ENCODE peak calls at places on chromosomes 6 and 20, in nine cellular contexts. One of them, this sample, is unnamed.
A peak's percentile ranks its signal among the peaks of the same experiment; 100 is the strongest.

GRCh38 chr6:125789576-125790402 is 971 bp upstream of the NCOA7 start:
- DNase-seq in GM23248: peak; percentile 67
- DNase-seq in ovary: peak; percentile 59
- DNase-seq in IMR-90: peak; percentile 44
- DNase-seq in GM23338: peak; percentile 63
- DNase-seq in upper lobe of right lung: peak; percentile 74
- DNase-seq in psoas muscle: peak; percentile 80
- DNase-seq in esophagus squamous epithelium: no peak
- DNase-seq in HepG2: peak; percentile 54
- DNase-seq in this sample: peak; percentile 76

GRCh38 chr20:853406-853996 is 20.0 kb downstream of the FAM110A start:
- DNase-seq in psoas muscle: no peak
- DNase-seq in GM23338: no peak
- DNase-seq in GM23248: no peak
- DNase-seq in IMR-90: no peak
- DNase-seq in esophagus squamous epithelium: no peak
- DNase-seq in HepG2: no peak
- DNase-seq in ovary: no peak
- DNase-seq in upper lobe of right lung: no peak
- DNase-seq in this sample: no peak

GRCh38 chr6:80214436-80215022 is 108.1 kb downstream of the BCKDHB start:
- DNase-seq in IMR-90: peak; percentile 70
- DNase-seq in upper lobe of right lung: no peak
- DNase-seq in ovary: no peak
- DNase-seq in HepG2: peak; percentile 29
- DNase-seq in GM23248: peak; percentile 88
- DNase-seq in esophagus squamous epithelium: no peak
- DNase-seq in psoas muscle: no peak
- DNase-seq in GM23338: peak; percentile 82
- DNase-seq in this sample: peak; percentile 23

GRCh38 chr20:6122873-6123649 is at the start of gene FERMT1:
- DNase-seq in psoas muscle: peak; percentile 64
- DNase-seq in upper lobe of right lung: peak; percentile 83
- DNase-seq in HepG2: peak; percentile 84
- DNase-seq in GM23248: peak; percentile 90
- DNase-seq in esophagus squamous epithelium: no peak
- DNase-seq in ovary: peak; percentile 48
- DNase-seq in GM23338: peak; percentile 78
- DNase-seq in IMR-90: peak; percentile 54
- DNase-seq in this sample: peak; percentile 84

GRCh38 chr6:157621401-157621800 is 201.6 kb upstream of the SNX9 start:
- DNase-seq in GM23338: no peak
- DNase-seq in IMR-90: no peak
- DNase-seq in psoas muscle: no peak
- DNase-seq in HepG2: no peak
- DNase-seq in ovary: no peak
- DNase-seq in GM23248: no peak
- DNase-seq in upper lobe of right lung: no peak
- DNase-seq in esophagus squamous epithelium: no peak
- DNase-seq in this sample: no peak

GRCh38 chr6:42417641-42418112 is 34.0 kb downstream of the TRERF1 start:
- DNase-seq in ovary: no peak
- DNase-seq in psoas muscle: no peak
- DNase-seq in HepG2: no peak
- DNase-seq in IMR-90: no peak
- DNase-seq in upper lobe of right lung: no peak
- DNase-seq in GM23338: no peak
- DNase-seq in GM23248: peak; percentile 8
- DNase-seq in esophagus squamous epithelium: no peak
- DNase-seq in this sample: no peak

GRCh38 chr6:138491020-138491419 is 8.3 kb downstream of the NHSL1 start:
- DNase-seq in HepG2: no peak
- DNase-seq in ovary: no peak
- DNase-seq in psoas muscle: no peak
- DNase-seq in GM23338: no peak
- DNase-seq in IMR-90: peak; percentile 51
- DNase-seq in GM23248: no peak
- DNase-seq in esophagus squamous epithelium: no peak
- DNase-seq in upper lobe of right lung: no peak
- DNase-seq in this sample: no peak

GRCh38 chr6:148329568-148330299 is 12.9 kb upstream of the SASH1 start:
- DNase-seq in GM23248: peak; percentile 91
- DNase-seq in psoas muscle: no peak
- DNase-seq in GM23338: no peak
- DNase-seq in ovary: no peak
- DNase-seq in esophagus squamous epithelium: no peak
- DNase-seq in IMR-90: peak; percentile 89
- DNase-seq in HepG2: no peak
- DNase-seq in upper lobe of right lung: no peak
- DNase-seq in this sample: no peak

GRCh38 chr6:89351632-89352328 is 742 bp downstream of the UBE2J1 start:
- DNase-seq in GM23248: peak; percentile 38
- DNase-seq in IMR-90: no peak
- DNase-seq in GM23338: peak; percentile 53
- DNase-seq in upper lobe of right lung: no peak
- DNase-seq in HepG2: no peak
- DNase-seq in esophagus squamous epithelium: no peak
- DNase-seq in psoas muscle: no peak
- DNase-seq in ovary: no peak
- DNase-seq in this sample: no peak

GRCh38 chr20:63737940-63738686 is 1.5 kb upstream of the SLC2A4RG start:
- DNase-seq in IMR-90: no peak
- DNase-seq in psoas muscle: peak; percentile 64
- DNase-seq in esophagus squamous epithelium: no peak
- DNase-seq in GM23248: no peak
- DNase-seq in GM23338: peak; percentile 38
- DNase-seq in HepG2: peak; percentile 90
- DNase-seq in ovary: peak; percentile 37
- DNase-seq in upper lobe of right lung: peak; percentile 69
- DNase-seq in this sample: peak; percentile 42

GRCh38 chr20:18504479-18505060 is 3.2 kb upstream of the SEC23B start:
- DNase-seq in HepG2: no peak
- DNase-seq in ovary: no peak
- DNase-seq in GM23338: peak; percentile 24
- DNase-seq in GM23248: peak; percentile 56
- DNase-seq in upper lobe of right lung: peak; percentile 67
- DNase-seq in IMR-90: peak; percentile 27
- DNase-seq in esophagus squamous epithelium: no peak
- DNase-seq in psoas muscle: no peak
- DNase-seq in this sample: peak; percentile 73

GRCh38 chr6:40512340-40512739 is 74.8 kb downstream of the LRFN2 start:
- DNase-seq in upper lobe of right lung: no peak
- DNase-seq in GM23248: no peak
- DNase-seq in esophagus squamous epithelium: no peak
- DNase-seq in ovary: no peak
- DNase-seq in GM23338: no peak
- DNase-seq in IMR-90: no peak
- DNase-seq in HepG2: no peak
- DNase-seq in psoas muscle: no peak
- DNase-seq in this sample: no peak

GRCh38 chr20:52096117-52096516 is 95.5 kb downstream of the ZFP64 start:
- DNase-seq in upper lobe of right lung: no peak
- DNase-seq in GM23338: no peak
- DNase-seq in GM23248: no peak
- DNase-seq in psoas muscle: no peak
- DNase-seq in ovary: no peak
- DNase-seq in HepG2: no peak
- DNase-seq in esophagus squamous epithelium: no peak
- DNase-seq in IMR-90: no peak
- DNase-seq in this sample: no peak

GRCh38 chr20:1427457-1428054 is 34.7 kb upstream of the FKBP1A start:
- DNase-seq in esophagus squamous epithelium: no peak
- DNase-seq in upper lobe of right lung: no peak
- DNase-seq in GM23248: peak; percentile 18
- DNase-seq in GM23338: peak; percentile 83
- DNase-seq in HepG2: peak; percentile 25
- DNase-seq in psoas muscle: no peak
- DNase-seq in ovary: no peak
- DNase-seq in IMR-90: peak; percentile 37
- DNase-seq in this sample: no peak

GRCh38 chr6:47041741-47042140 is 391 bp downstream of the ADGRF1 start:
- DNase-seq in ovary: no peak
- DNase-seq in GM23338: no peak
- DNase-seq in HepG2: no peak
- DNase-seq in GM23248: no peak
- DNase-seq in psoas muscle: no peak
- DNase-seq in upper lobe of right lung: no peak
- DNase-seq in esophagus squamous epithelium: no peak
- DNase-seq in IMR-90: no peak
- DNase-seq in this sample: no peak

GRCh38 chr20:23180451-23180921 is 94.4 kb upstream of the CD93 start:
- DNase-seq in ovary: no peak
- DNase-seq in IMR-90: no peak
- DNase-seq in GM23338: no peak
- DNase-seq in esophagus squamous epithelium: no peak
- DNase-seq in psoas muscle: peak; percentile 79
- DNase-seq in GM23248: no peak
- DNase-seq in upper lobe of right lung: no peak
- DNase-seq in HepG2: no peak
- DNase-seq in this sample: peak; percentile 40

GRCh38 chr6:157045831-157046454 is 268.8 kb downstream of the ARID1B start:
- DNase-seq in upper lobe of right lung: no peak
- DNase-seq in HepG2: peak; percentile 29
- DNase-seq in GM23338: peak; percentile 82
- DNase-seq in psoas muscle: no peak
- DNase-seq in esophagus squamous epithelium: no peak
- DNase-seq in IMR-90: peak; percentile 82
- DNase-seq in ovary: no peak
- DNase-seq in GM23248: peak; percentile 78
- DNase-seq in this sample: no peak

GRCh38 chr20:7637184-7637583 is 303.1 kb downstream of the HAO1 start:
- DNase-seq in HepG2: no peak
- DNase-seq in GM23338: no peak
- DNase-seq in ovary: no peak
- DNase-seq in GM23248: peak; percentile 4
- DNase-seq in esophagus squamous epithelium: no peak
- DNase-seq in psoas muscle: no peak
- DNase-seq in upper lobe of right lung: no peak
- DNase-seq in IMR-90: no peak
- DNase-seq in this sample: no peak

GRCh38 chr20:64223526-64224067 is 32.0 kb upstream of the PCMTD2 start:
- DNase-seq in esophagus squamous epithelium: no peak
- DNase-seq in psoas muscle: peak; percentile 81
- DNase-seq in GM23338: peak; percentile 92
- DNase-seq in upper lobe of right lung: no peak
- DNase-seq in IMR-90: peak; percentile 46
- DNase-seq in HepG2: peak; percentile 67
- DNase-seq in ovary: peak; percentile 66
- DNase-seq in GM23248: no peak
- DNase-seq in this sample: no peak

GRCh38 chr6:167827588-167828324 is 1.0 kb downstream of the AFDN start:
- DNase-seq in psoas muscle: peak; percentile 67
- DNase-seq in upper lobe of right lung: peak; percentile 82
- DNase-seq in GM23248: peak; percentile 76
- DNase-seq in ovary: peak; percentile 51
- DNase-seq in GM23338: peak; percentile 74
- DNase-seq in HepG2: peak; percentile 74
- DNase-seq in IMR-90: peak; percentile 18
- DNase-seq in esophagus squamous epithelium: no peak
- DNase-seq in this sample: peak; percentile 74

GRCh38 chr20:3632311-3633004 is 30.7 kb downstream of the GFRA4 start:
- DNase-seq in GM23338: no peak
- DNase-seq in psoas muscle: no peak
- DNase-seq in GM23248: no peak
- DNase-seq in IMR-90: no peak
- DNase-seq in HepG2: peak; percentile 43
- DNase-seq in ovary: no peak
- DNase-seq in upper lobe of right lung: no peak
- DNase-seq in esophagus squamous epithelium: no peak
- DNase-seq in this sample: no peak

GRCh38 chr6:15434263-15434662 is 188.4 kb downstream of the JARID2 start:
- DNase-seq in HepG2: no peak
- DNase-seq in upper lobe of right lung: no peak
- DNase-seq in ovary: no peak
- DNase-seq in psoas muscle: no peak
- DNase-seq in esophagus squamous epithelium: no peak
- DNase-seq in GM23248: no peak
- DNase-seq in GM23338: peak; percentile 59
- DNase-seq in IMR-90: no peak
- DNase-seq in this sample: no peak
- H3K4me1 ChIP-seq in HepG2: peaks cover 52% of the 10 kb centered on the region
- H3K4me1 ChIP-seq in upper lobe of right lung: peaks cover 63% of the 10 kb centered on the region
- H3K4me1 ChIP-seq in ovary: peaks cover 13% of the 10 kb centered on the region
- H3K4me1 ChIP-seq in psoas muscle: peaks cover 48% of the 10 kb centered on the region
- H3K4me1 ChIP-seq in esophagus squamous epithelium: peaks cover 17% of the 10 kb centered on the region
- H3K4me1 ChIP-seq in GM23248: peaks cover 50% of the 10 kb centered on the region
- H3K4me1 ChIP-seq in GM23338: peaks cover 100% of the 10 kb centered on the region
- H3K4me1 ChIP-seq in IMR-90: peaks cover 21% of the 10 kb centered on the region
- H3K4me1 ChIP-seq in this sample: no peaks in the 10 kb centered on the region

DNA sequence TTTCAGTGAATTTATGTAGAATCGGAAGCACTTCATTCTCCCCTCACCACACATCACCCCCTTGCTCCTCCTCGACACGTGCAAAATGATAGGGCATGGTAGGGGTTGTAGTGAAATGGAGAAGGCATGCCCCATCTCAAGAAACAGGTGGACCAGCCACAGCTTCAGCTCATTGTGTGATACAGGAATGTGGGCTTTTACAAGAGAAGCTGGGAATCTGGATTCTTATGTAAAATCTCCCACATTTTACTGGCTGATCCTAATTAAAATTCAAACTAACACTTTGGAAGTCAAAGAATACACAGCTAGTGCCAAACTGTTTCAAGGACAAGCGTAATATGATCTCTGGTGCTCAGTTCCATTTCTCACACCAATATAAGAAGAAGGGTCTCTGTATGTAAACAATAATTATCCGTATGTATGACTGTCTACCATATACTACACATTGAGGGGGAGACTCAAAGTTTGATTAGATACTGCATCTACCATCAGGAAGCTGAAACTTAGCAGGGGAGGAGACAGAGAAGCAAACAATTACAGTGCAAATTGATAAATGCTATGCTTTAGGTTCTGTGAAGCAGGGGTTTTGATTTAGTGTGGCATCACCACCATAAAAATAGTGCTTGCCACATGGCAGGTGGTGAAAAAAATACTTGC is 24.3 kb upstream of the KIAA0408 start:
- DNase-seq in psoas muscle: no peak
- DNase-seq in esophagus squamous epithelium: no peak
- DNase-seq in HepG2: no peak
- DNase-seq in ovary: no peak
- DNase-seq in IMR-90: no peak
- DNase-seq in GM23248: peak; percentile 2
- DNase-seq in upper lobe of right lung: no peak
- DNase-seq in GM23338: peak; percentile 95
- DNase-seq in this sample: no peak
- H3K4me1 ChIP-seq in psoas muscle: peaks cover 10% of the 10 kb centered on the region
- H3K4me1 ChIP-seq in esophagus squamous epithelium: peaks cover 5% of the 10 kb centered on the region
- H3K4me1 ChIP-seq in HepG2: peaks cover 20% of the 10 kb centered on the region
- H3K4me1 ChIP-seq in ovary: peaks cover 5% of the 10 kb centered on the region
- H3K4me1 ChIP-seq in IMR-90: peaks cover 4% of the 10 kb centered on the region
- H3K4me1 ChIP-seq in GM23248: peaks cover 28% of the 10 kb centered on the region
- H3K4me1 ChIP-seq in upper lobe of right lung: peaks cover 9% of the 10 kb centered on the region
- H3K4me1 ChIP-seq in GM23338: peaks cover 59% of the 10 kb centered on the region
- H3K4me1 ChIP-seq in this sample: peaks cover 4% of the 10 kb centered on the region

GRCh38 chr20:35176132-35176531 is 4.3 kb downstream of the PROCR start:
- DNase-seq in IMR-90: no peak
- DNase-seq in upper lobe of right lung: no peak
- DNase-seq in psoas muscle: no peak
- DNase-seq in GM23248: no peak
- DNase-seq in HepG2: no peak
- DNase-seq in GM23338: no peak
- DNase-seq in ovary: no peak
- DNase-seq in esophagus squamous epithelium: no peak
- DNase-seq in this sample: no peak
- H3K4me1 ChIP-seq in IMR-90: peaks cover 5% of the 10 kb centered on the region
- H3K4me1 ChIP-seq in upper lobe of right lung: peaks cover 15% of the 10 kb centered on the region
- H3K4me1 ChIP-seq in psoas muscle: no peaks in the 10 kb centered on the region
- H3K4me1 ChIP-seq in GM23248: peaks cover 13% of the 10 kb centered on the region
- H3K4me1 ChIP-seq in HepG2: peaks cover 48% of the 10 kb centered on the region
- H3K4me1 ChIP-seq in GM23338: peaks cover 27% of the 10 kb centered on the region
- H3K4me1 ChIP-seq in ovary: peaks cover 2% of the 10 kb centered on the region
- H3K4me1 ChIP-seq in esophagus squamous epithelium: no peaks in the 10 kb centered on the region
- H3K4me1 ChIP-seq in this sample: peaks cover 11% of the 10 kb centered on the region

GRCh38 chr6:56772737-56773184 is 130.1 kb upstream of the DST start:
- DNase-seq in upper lobe of right lung: no peak
- DNase-seq in ovary: no peak
- DNase-seq in psoas muscle: peak; percentile 79
- DNase-seq in HepG2: no peak
- DNase-seq in GM23248: peak; percentile 88
- DNase-seq in esophagus squamous epithelium: no peak
- DNase-seq in IMR-90: peak; percentile 93
- DNase-seq in GM23338: peak; percentile 65
- DNase-seq in this sample: peak; percentile 47
- H3K4me1 ChIP-seq in upper lobe of right lung: peaks cover 4% of the 10 kb centered on the region
- H3K4me1 ChIP-seq in ovary: peaks cover 4% of the 10 kb centered on the region
- H3K4me1 ChIP-seq in psoas muscle: peaks cover 75% of the 10 kb centered on the region
- H3K4me1 ChIP-seq in HepG2: no peaks in the 10 kb centered on the region
- H3K4me1 ChIP-seq in GM23248: peaks cover 59% of the 10 kb centered on the region
- H3K4me1 ChIP-seq in esophagus squamous epithelium: no peaks in the 10 kb centered on the region
- H3K4me1 ChIP-seq in IMR-90: peaks cover 5% of the 10 kb centered on the region
- H3K4me1 ChIP-seq in GM23338: peaks cover 70% of the 10 kb centered on the region
- H3K4me1 ChIP-seq in this sample: no peaks in the 10 kb centered on the region